ENCODE peak calls at places on chromosome 15, in four cellular contexts. One of them, this sample, is unnamed.

GRCh38 chr15:46461416-46461815 is 826.6 kb downstream of the SQOR start:
- DNase-seq in K562: no peak
- DNase-seq in GM12878: no peak
- DNase-seq in HepG2: peak
- DNase-seq in this sample: no peak

GRCh38 chr15:90001062-90001682 is at the start of gene ZNF710:
- DNase-seq in K562: peak
- DNase-seq in GM12878: no peak
- DNase-seq in HepG2: no peak
- DNase-seq in this sample: peak

GRCh38 chr15:50973605-50974004 is 65.1 kb downstream of the AP4E1 start:
- DNase-seq in K562: no peak
- DNase-seq in GM12878: no peak
- DNase-seq in HepG2: no peak
- DNase-seq in this sample: no peak

GRCh38 chr15:80172401-80172800 is 19.6 kb downstream of the FAH start:
- DNase-seq in K562: no peak
- DNase-seq in GM12878: no peak
- DNase-seq in HepG2: no peak
- DNase-seq in this sample: no peak

GRCh38 chr15:69160976-69161877 is 792 bp downstream of the GLCE start:
- DNase-seq in K562: peak
- DNase-seq in GM12878: no peak
- DNase-seq in HepG2: peak
- DNase-seq in this sample: peak

GRCh38 chr15:101055411-101055810 is 136.3 kb downstream of the LRRK1 start:
- DNase-seq in K562: no peak
- DNase-seq in GM12878: no peak
- DNase-seq in HepG2: no peak
- DNase-seq in this sample: no peak

GRCh38 chr15:58459562-58459961 is 27.8 kb downstream of the LIPC start:
- DNase-seq in K562: no peak
- DNase-seq in GM12878: no peak
- DNase-seq in HepG2: no peak
- DNase-seq in this sample: no peak

GRCh38 chr15:90599116-90599515 is 69.4 kb downstream of the CRTC3 start:
- DNase-seq in K562: no peak
- DNase-seq in GM12878: no peak
- DNase-seq in HepG2: no peak
- DNase-seq in this sample: no peak

GRCh38 chr15:69035205-69035917 is 20.9 kb downstream of the NOX5 start:
- DNase-seq in K562: peak
- DNase-seq in GM12878: no peak
- DNase-seq in HepG2: peak
- DNase-seq in this sample: peak

GRCh38 chr15:101604124-101604874 is 47.9 kb downstream of the TM2D3 start:
- DNase-seq in K562: no peak
- DNase-seq in GM12878: no peak
- DNase-seq in HepG2: no peak
- DNase-seq in this sample: no peak

GRCh38 chr15:64747578-64747977 is 27.8 kb downstream of the RBPMS2 start:
- DNase-seq in K562: no peak
- DNase-seq in GM12878: no peak
- DNase-seq in HepG2: no peak
- DNase-seq in this sample: no peak

GRCh38 chr15:47422901-47423300 is 294.4 kb upstream of the SEMA6D start:
- DNase-seq in K562: no peak
- DNase-seq in GM12878: no peak
- DNase-seq in HepG2: no peak
- DNase-seq in this sample: no peak

GRCh38 chr15:89656116-89656815 is 999 bp upstream of the KIF7 start:
- DNase-seq in K562: peak
- DNase-seq in GM12878: no peak
- DNase-seq in HepG2: no peak
- DNase-seq in this sample: no peak

GRCh38 chr15:65856821-65857455 is 12.4 kb upstream of the RAB11A start:
- DNase-seq in K562: peak
- DNase-seq in GM12878: no peak
- DNase-seq in HepG2: peak
- DNase-seq in this sample: peak

GRCh38 chr15:96889734-96890480 is 559.4 kb downstream of the NR2F2 start:
- DNase-seq in K562: no peak
- DNase-seq in GM12878: no peak
- DNase-seq in HepG2: no peak
- DNase-seq in this sample: no peak

GRCh38 chr15:48962662-48963523 is 826 bp downstream of the SHC4 start:
- DNase-seq in K562: no peak
- DNase-seq in GM12878: no peak
- DNase-seq in HepG2: no peak
- DNase-seq in this sample: peak

GRCh38 chr15:63967616-63968015 is 78.7 kb downstream of the DAPK2 start:
- DNase-seq in K562: no peak
- DNase-seq in GM12878: no peak
- DNase-seq in HepG2: no peak
- DNase-seq in this sample: no peak

GRCh38 chr15:84823580-84823878 is 6.4 kb downstream of the ALPK3 start:
- DNase-seq in K562: no peak
- DNase-seq in GM12878: no peak
- DNase-seq in HepG2: no peak
- DNase-seq in this sample: no peak

GRCh38 chr15:78170848-78171773 is 21.9 kb downstream of the IDH3A start:
- DNase-seq in K562: no peak
- DNase-seq in GM12878: peak
- DNase-seq in HepG2: no peak
- DNase-seq in this sample: no peak

GRCh38 chr15:46365612-46366011 is 730.8 kb downstream of the SQOR start:
- DNase-seq in K562: no peak
- DNase-seq in GM12878: no peak
- DNase-seq in HepG2: no peak
- DNase-seq in this sample: no peak

GRCh38 chr15:73804421-73804820 is 51.3 kb upstream of the INSYN1 start:
- DNase-seq in K562: no peak
- DNase-seq in GM12878: no peak
- DNase-seq in HepG2: no peak
- DNase-seq in this sample: no peak

GRCh38 chr15:73806698-73807483 is 53.7 kb upstream of the INSYN1 start:
- DNase-seq in K562: no peak
- DNase-seq in GM12878: no peak
- DNase-seq in HepG2: peak
- DNase-seq in this sample: no peak

GRCh38 chr15:73803806-73804205 is 50.7 kb upstream of the INSYN1 start:
- DNase-seq in K562: no peak
- DNase-seq in GM12878: no peak
- DNase-seq in HepG2: no peak
- DNase-seq in this sample: no peak

GRCh38 chr15:73807865-73808264 is 54.7 kb upstream of the INSYN1 start:
- DNase-seq in K562: no peak
- DNase-seq in GM12878: no peak
- DNase-seq in HepG2: no peak
- DNase-seq in this sample: no peak

DNA sequence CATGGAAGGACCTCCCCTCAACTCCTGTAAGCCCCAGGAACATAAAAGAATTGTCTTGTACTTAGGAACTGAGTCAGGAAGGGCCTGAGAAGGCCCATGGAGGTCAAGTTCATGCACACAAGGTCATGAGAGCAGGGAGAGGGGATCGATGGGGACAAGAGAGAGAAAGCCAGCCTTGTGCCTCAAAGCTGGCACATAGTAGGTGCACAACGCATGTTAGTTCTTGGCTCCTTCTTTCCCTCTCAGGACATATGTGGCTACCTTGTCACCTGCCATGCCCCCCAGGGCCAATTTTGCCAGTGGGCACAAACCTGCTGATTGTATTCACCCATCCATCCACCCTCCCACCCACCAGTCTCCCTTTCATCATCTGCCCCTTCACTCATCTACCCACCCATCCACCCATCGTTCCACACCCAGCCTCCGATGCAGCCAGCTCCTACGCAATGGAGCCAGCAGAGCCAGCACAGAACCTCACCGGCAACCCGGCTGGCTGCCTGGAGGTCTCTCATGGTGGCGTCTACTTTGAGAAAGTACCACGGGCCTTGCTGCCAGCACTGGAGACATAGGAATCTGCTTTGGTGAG is 52.4 kb upstream of the INSYN1 start:
- DNase-seq in K562: no peak
- DNase-seq in GM12878: no peak
- DNase-seq in HepG2: no peak
- DNase-seq in this sample: no peak
- TF ChIP-seq ETV6 in K562: no peak
- TF ChIP-seq ETV6 in GM12878: no peak
- TF ChIP-seq ETV6 in HepG2: no peak
- TF ChIP-seq ETV6 in this sample: no peak

DNA sequence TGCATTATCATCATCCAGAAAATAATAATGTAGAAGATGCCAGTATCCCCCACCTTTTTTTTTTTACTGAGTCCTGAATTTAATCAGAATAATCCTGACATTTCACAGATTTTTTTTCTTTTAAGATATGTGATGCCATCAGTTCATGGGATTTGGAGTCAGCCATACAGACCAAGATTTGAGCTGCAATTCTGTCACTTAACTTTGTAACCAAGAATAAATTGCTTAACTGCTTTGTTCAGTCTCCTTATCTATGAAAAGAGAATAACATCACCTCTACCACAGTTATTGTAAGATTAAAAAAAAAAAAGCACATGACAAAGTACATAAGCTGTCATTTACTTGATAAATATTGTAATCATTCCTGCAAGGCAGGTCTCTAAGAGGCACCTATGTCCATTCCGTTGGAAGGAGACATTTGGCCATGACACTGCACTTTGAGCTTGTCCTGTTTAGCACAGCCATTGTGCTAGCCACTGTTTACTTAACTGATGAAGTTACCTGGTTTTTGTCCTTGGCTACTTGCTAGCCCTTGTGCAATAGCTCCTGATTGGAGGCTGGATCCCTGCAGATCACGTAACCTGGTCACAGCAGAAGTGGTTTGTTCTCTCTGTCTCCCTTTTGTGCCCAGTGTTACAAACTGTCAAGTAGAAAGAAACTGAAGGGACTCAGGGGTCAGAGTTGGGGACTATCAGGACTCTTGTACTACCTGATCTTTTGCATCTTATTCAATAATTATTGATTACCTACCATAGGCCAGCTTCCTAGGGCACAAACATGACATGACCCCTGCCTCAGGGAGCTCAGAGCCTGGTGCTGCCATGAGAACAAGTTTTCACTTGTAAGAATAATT is 306.0 kb downstream of the WDR72 start:
- DNase-seq in K562: no peak
- DNase-seq in GM12878: no peak
- DNase-seq in HepG2: peak
- DNase-seq in this sample: no peak
- TF ChIP-seq ESRRA in K562: no peak
- TF ChIP-seq ESRRA in GM12878: no peak
- TF ChIP-seq ESRRA in HepG2: peak
- TF ChIP-seq ESRRA in this sample: no peak

GRCh38 chr15:36682091-36682490 is 102.7 kb downstream of the CDIN1 start:
- DNase-seq in K562: no peak
- DNase-seq in GM12878: no peak
- DNase-seq in HepG2: no peak
- DNase-seq in this sample: no peak
- TF ChIP-seq ATF2 in K562: no peak
- TF ChIP-seq ATF2 in GM12878: no peak
- TF ChIP-seq ATF2 in HepG2: no peak
- TF ChIP-seq ATF2 in this sample: no peak

GRCh38 chr15:67549736-67550135 is 7.2 kb downstream of the MAP2K5 start:
- DNase-seq in K562: no peak
- DNase-seq in GM12878: no peak
- DNase-seq in HepG2: no peak
- DNase-seq in this sample: no peak

GRCh38 chr15:67550522-67550921 is 8.0 kb downstream of the MAP2K5 start:
- DNase-seq in K562: peak
- DNase-seq in GM12878: no peak
- DNase-seq in HepG2: no peak
- DNase-seq in this sample: no peak

GRCh38 chr15:67547836-67548531 is 5.5 kb downstream of the MAP2K5 start:
- DNase-seq in K562: no peak
- DNase-seq in GM12878: no peak
- DNase-seq in HepG2: no peak
- DNase-seq in this sample: no peak

GRCh38 chr15:67548532-67548852 is 6.0 kb downstream of the MAP2K5 start:
- DNase-seq in K562: no peak
- DNase-seq in GM12878: no peak
- DNase-seq in HepG2: no peak
- DNase-seq in this sample: no peak

DNA sequence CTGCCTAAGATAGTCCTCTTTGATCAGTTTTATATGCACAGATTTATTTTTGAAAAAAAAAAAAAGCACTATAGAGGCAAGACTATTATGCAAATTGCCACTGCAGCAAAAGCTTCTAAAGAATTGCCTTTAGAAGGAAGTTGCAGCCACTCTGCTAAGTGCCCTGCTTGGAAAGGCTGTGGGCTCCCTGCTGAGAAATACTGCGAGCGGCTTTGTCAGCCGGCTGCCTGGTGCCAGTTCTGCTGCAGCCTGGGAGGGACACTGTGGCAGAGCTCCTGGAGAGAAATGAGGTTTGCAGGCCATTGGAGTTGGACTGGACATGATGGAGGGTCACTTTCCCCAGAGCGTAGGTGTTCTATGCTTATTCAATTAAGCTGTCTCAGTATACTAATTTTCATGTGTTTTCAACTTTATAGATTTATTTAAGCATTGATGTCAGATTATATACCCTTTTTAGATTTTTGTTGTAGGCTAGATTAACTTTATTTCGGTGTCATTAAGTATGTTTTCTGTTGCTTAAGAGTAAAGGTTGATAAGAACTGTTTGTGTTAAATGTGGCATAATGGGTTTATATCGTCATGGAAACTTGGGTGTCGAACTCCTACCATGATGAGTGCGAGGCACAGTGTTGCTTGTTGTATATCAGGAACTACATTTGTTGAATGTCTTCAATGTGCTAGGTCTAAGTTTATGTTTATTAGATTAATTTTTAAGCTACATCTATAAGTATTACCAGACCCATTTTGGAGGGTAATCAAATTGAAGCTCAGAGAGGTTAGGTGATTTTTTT is 6.6 kb downstream of the MAP2K5 start:
- DNase-seq in K562: no peak
- DNase-seq in GM12878: no peak
- DNase-seq in HepG2: no peak
- DNase-seq in this sample: peak
- TF ChIP-seq ETV6 in K562: no peak
- TF ChIP-seq ETV6 in GM12878: no peak
- TF ChIP-seq ETV6 in HepG2: no peak
- TF ChIP-seq ETV6 in this sample: no peak

GRCh38 chr15:74821091-74821789 is 5.2 kb upstream of the CPLX3 start:
- DNase-seq in K562: no peak
- DNase-seq in GM12878: peak
- DNase-seq in HepG2: no peak
- DNase-seq in this sample: peak
- TF ChIP-seq ESRRA in K562: no peak
- TF ChIP-seq ESRRA in GM12878: no peak
- TF ChIP-seq ESRRA in HepG2: no peak
- TF ChIP-seq ESRRA in this sample: no peak

GRCh38 chr15:54519577-54519976 is 541.3 kb downstream of the UNC13C start:
- DNase-seq in K562: no peak
- DNase-seq in GM12878: peak
- DNase-seq in HepG2: no peak
- DNase-seq in this sample: no peak

GRCh38 chr15:54518145-54518941 is 540.1 kb downstream of the UNC13C start:
- DNase-seq in K562: no peak
- DNase-seq in GM12878: peak
- DNase-seq in HepG2: no peak
- DNase-seq in this sample: no peak

GRCh38 chr15:54515664-54516582 is 537.7 kb downstream of the UNC13C start:
- DNase-seq in K562: no peak
- DNase-seq in GM12878: no peak
- DNase-seq in HepG2: no peak
- DNase-seq in this sample: no peak
- TF ChIP-seq ATF2 in K562: no peak
- TF ChIP-seq ATF2 in GM12878: peak
- TF ChIP-seq ATF2 in HepG2: no peak
- TF ChIP-seq ATF2 in this sample: no peak